ENCODE peak calls at places on chromosomes 12 and 14, in ten cellular contexts. S, P, B, C, Q, O, K, F, M and V are unnamed samples.

GRCh38 chr12:111446631-111447570 is 41.2 kb downstream of the SH2B3 start:
- DNase-seq in S (no peak), P (no peak), B (no peak), C (no peak), Q (no peak), O (no peak), K (peak), F (no peak), M (no peak), V (peak)

GRCh38 chr14:51597511-51597920 is 54.2 kb upstream of the FRMD6 start:
- DNase-seq in S (no peak), P (no peak), B (peak), C (no peak), Q (no peak), O (no peak), K (no peak), F (peak), M (no peak), V (no peak)

GRCh38 chr14:99129998-99130397 is 142.0 kb downstream of the BCL11B start:
- DNase-seq in S (no peak), P (no peak), B (no peak), C (no peak), Q (no peak), O (no peak), K (no peak), F (no peak), M (no peak), V (no peak)

GRCh38 chr14:79551591-79551990 is 659.7 kb downstream of the DIO2 start:
- DNase-seq in S (no peak), P (peak), B (no peak), C (no peak), Q (no peak), O (no peak), K (no peak), F (no peak), M (no peak), V (no peak)

GRCh38 chr14:74501135-74501614 is 7.6 kb downstream of the ISCA2 start:
- DNase-seq in S (peak), P (peak), B (peak), C (peak), Q (peak), O (peak), K (no peak), F (peak), M (peak), V (peak)

GRCh38 chr14:75906680-75907280 is 75.0 kb downstream of the TGFB3 start:
- DNase-seq in S (peak), P (peak), B (peak), C (peak), Q (peak), O (peak), K (peak), F (peak), M (peak), V (peak)

GRCh38 chr14:101783260-101784016 is 21.9 kb downstream of the PPP2R5C start:
- DNase-seq in S (no peak), P (no peak), B (no peak), C (no peak), Q (no peak), O (no peak), K (no peak), F (no peak), M (no peak), V (no peak)

GRCh38 chr14:101478796-101479410 is 82.4 kb upstream of the DIO3 start:
- DNase-seq in S (no peak), P (no peak), B (no peak), C (no peak), Q (no peak), O (peak), K (no peak), F (no peak), M (no peak), V (no peak)

GRCh38 chr12:119115296-119115905 is 63.3 kb upstream of the HSPB8 start:
- DNase-seq in S (peak), P (peak), B (peak), C (no peak), Q (peak), O (no peak), K (peak), F (peak), M (peak), V (peak)

DNA sequence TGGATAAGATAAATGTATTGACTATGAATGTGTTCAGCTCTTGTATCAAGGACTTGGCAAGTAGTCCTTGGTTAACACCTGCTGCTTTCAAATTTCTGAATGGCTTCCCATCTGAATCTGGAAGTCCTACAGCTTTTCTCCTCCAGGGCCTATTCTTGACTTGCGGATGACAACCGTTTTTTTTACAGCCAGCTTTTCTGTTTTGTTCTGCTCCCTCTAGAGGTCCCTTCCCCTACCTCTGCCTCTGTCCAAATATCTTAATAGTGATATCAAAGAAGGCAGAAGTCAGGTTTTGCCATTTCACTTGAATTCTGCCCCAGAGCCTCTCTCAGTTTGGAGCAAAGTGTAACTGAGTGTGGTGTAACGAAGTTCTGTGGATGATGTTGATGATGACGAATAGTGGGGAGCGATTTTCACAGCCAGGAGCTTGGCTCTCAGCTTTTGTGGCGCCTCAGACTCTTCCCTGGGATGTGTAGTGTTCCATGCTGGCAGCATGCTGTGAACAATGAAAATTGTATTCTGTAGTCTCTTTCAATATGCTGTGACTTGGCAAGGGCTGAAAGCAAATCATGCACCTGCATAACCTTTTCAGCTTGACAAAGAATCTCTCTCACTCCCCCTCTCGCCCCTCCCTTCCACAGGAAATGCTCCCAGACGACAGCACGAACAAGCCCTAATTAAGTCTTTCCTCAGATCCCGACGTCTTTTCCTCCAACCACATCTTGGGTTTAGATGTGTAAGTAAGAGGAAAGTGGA is 5.0 kb upstream of the SLC4A8 start:
- DNase-seq in S (no peak), P (no peak), B (no peak), C (no peak), Q (no peak), O (no peak), K (no peak), F (peak), M (peak), V (no peak)
- TF ChIP-seq CTCF in S (no peak), P (no peak), B (no peak), C (no peak), Q (no peak), O (no peak), K (no peak), F (peak), M (no peak), V (no peak)

DNA sequence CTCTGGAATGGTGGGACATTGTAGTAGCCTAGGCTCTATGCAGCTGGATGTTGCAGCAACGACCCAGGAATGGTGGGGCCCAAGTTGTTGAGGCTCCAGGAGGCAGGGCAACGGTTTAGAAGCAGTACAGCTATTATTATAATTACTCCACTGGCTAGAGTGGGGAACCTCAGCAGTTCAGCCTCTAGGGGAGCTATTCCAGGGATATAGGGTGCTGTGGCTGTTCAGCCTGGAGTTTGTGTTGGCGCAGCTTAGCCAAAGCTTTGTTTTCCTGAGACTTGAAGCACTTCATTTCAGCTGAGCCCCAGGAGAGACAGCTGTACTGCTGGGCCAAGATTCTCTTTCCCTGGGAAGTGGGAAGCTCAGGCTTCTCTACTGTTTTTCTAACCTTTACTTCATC is 1023.0 kb upstream of the ATXN7L3B start:
- DNase-seq in S (no peak), P (no peak), B (no peak), C (no peak), Q (no peak), O (no peak), K (no peak), F (no peak), M (no peak), V (no peak)
- TF ChIP-seq CTCF in S (no peak), P (peak), B (no peak), C (peak), Q (no peak), O (no peak), K (no peak), F (no peak), M (no peak), V (no peak)

GRCh38 chr12:48169011-48169410 is 11.7 kb upstream of the ASB8 start:
- DNase-seq in S (no peak), P (no peak), B (no peak), C (no peak), Q (no peak), O (no peak), K (no peak), F (no peak), M (no peak), V (no peak)

GRCh38 chr12:48160807-48161206 is 3.5 kb upstream of the ASB8 start:
- DNase-seq in S (peak), P (no peak), B (peak), C (no peak), Q (no peak), O (no peak), K (peak), F (peak), M (peak), V (no peak)

GRCh38 chr12:48164456-48164855 is 7.1 kb upstream of the ASB8 start:
- DNase-seq in S (no peak), P (no peak), B (no peak), C (no peak), Q (no peak), O (no peak), K (no peak), F (no peak), M (no peak), V (no peak)

GRCh38 chr12:48163150-48163747 is 5.9 kb upstream of the ASB8 start:
- DNase-seq in S (no peak), P (no peak), B (no peak), C (no peak), Q (no peak), O (no peak), K (no peak), F (no peak), M (no peak), V (no peak)

DNA sequence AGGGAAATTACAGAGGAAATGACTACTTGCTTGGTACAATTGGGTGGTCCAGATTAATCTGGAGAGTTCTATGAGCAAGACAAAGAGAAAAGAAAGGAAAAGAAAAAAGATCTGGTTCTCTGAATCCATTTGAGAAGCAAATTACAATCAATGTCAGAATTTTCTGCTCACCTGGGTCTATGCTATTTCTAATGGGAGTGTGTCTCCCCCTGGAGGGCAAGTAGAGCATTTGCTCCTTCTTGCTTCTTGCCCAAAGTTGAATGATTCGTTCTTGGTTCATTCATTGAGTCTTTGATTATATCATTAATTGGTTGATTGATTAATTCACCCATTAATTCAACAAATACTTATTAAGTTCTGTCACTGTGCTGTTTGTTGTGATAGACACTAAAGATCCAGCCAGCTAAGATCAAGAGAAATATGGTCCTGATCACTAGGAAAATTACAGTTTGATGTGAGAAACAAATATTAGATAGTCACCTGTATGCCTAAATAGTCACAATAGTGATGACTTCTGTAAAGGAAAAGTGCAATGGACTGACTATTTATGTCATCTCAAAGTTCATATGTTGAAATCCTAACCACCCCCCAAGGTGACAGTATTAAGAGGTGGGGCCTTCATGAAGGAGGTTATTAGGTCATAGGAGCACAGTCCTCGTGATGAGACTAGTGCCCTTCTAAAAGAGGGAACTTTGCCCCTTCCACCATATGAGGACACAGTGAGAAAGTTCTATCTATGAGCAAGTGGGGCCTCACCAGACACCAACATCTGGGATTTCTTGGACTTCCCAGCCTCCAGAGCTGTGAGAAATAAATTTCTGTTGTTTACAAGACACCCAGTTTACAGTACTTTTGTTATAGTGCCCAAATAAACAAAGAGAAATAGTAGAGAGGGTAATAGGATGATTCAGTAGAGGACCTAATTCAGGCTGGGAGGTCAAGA is 8.0 kb upstream of the ASB8 start:
- DNase-seq in S (peak), P (peak), B (peak), C (peak), Q (peak), O (no peak), K (peak), F (peak), M (peak), V (peak)
- TF ChIP-seq CTCF in S (peak), P (peak), B (peak), C (peak), Q (peak), O (peak), K (peak), F (peak), M (peak), V (peak)

GRCh38 chr12:3300833-3301401 is 190.1 kb upstream of the PRMT8 start:
- DNase-seq in S (no peak), P (no peak), B (no peak), C (no peak), Q (no peak), O (no peak), K (no peak), F (no peak), M (no peak), V (no peak)
- TF ChIP-seq CTCF in S (no peak), P (no peak), B (no peak), C (no peak), Q (no peak), O (no peak), K (no peak), F (no peak), M (no peak), V (peak)

GRCh38 chr12:120495189-120495722 is 657 bp upstream of the DYNLL1 start:
- DNase-seq in S (no peak), P (peak), B (no peak), C (peak), Q (no peak), O (no peak), K (no peak), F (no peak), M (no peak), V (no peak)

GRCh38 chr12:120497524-120498150 is 1.7 kb downstream of the DYNLL1 start:
- DNase-seq in S (peak), P (no peak), B (peak), C (no peak), Q (no peak), O (no peak), K (no peak), F (peak), M (peak), V (no peak)

GRCh38 chr12:120498870-120499515 is 3.1 kb downstream of the DYNLL1 start:
- DNase-seq in S (no peak), P (no peak), B (no peak), C (no peak), Q (no peak), O (no peak), K (no peak), F (no peak), M (no peak), V (no peak)

GRCh38 chr12:120495723-120496352 is at the start of gene DYNLL1:
- DNase-seq in S (peak), P (peak), B (peak), C (peak), Q (peak), O (peak), K (peak), F (peak), M (peak), V (peak)

DNA sequence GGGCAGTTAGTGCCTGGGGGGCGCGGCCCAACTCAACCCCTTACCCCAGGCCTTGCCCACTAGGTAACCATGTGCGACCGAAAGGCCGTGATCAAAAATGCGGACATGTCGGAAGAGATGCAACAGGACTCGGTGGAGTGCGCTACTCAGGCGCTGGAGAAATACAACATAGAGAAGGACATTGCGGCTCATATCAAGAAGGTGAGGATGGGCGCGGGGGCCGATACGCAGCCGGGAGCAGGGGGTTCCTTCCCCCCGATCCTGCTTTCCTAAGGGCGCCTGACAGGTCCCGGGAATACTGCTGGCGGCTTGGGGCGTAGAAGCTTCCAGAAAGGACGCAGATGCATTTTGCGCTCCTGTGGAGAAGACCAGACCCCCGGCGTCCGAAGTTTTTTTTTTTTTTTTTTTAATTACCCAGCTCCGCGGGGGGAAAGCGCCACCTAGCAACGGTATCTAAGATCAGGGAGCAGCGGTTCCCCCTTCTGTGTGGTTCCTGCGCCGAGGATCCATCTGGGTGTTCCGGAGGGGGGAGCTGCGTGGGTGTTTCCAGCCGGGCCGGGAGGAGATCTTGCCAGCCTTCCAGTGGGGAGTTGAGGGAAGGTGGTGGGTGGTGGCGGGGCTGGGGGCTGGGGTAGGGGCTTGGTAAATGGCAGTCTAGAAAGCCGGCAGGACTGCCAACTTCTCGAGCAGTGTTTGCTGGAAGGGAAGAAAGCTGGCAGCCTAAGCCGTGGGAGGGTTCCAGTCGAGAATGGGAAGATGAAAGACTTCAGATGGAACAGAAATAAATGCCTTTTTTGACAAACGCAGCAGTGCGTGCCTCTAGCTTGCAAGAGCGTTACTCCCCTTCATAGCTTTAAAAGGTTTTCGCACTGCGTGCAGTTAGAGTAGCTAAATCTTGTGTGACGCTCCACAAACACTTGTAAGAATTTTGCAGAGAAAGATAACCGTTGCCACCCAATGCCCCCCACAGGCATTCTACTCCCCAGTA is 734 bp downstream of the DYNLL1 start:
- DNase-seq in S (peak), P (peak), B (peak), C (peak), Q (peak), O (peak), K (peak), F (peak), M (peak), V (peak)
- TF ChIP-seq CTCF in S (no peak), P (no peak), B (no peak), C (no peak), Q (no peak), O (no peak), K (peak), F (no peak), M (no peak), V (no peak)

GRCh38 chr14:35944847-35945246 is 118.7 kb downstream of the BRMS1L start:
- DNase-seq in S (no peak), P (peak), B (no peak), C (peak), Q (peak), O (no peak), K (peak), F (no peak), M (peak), V (peak)
- TF ChIP-seq CTCF in S (no peak), P (no peak), B (no peak), C (peak), Q (no peak), O (no peak), K (peak), F (no peak), M (no peak), V (peak)

DNA sequence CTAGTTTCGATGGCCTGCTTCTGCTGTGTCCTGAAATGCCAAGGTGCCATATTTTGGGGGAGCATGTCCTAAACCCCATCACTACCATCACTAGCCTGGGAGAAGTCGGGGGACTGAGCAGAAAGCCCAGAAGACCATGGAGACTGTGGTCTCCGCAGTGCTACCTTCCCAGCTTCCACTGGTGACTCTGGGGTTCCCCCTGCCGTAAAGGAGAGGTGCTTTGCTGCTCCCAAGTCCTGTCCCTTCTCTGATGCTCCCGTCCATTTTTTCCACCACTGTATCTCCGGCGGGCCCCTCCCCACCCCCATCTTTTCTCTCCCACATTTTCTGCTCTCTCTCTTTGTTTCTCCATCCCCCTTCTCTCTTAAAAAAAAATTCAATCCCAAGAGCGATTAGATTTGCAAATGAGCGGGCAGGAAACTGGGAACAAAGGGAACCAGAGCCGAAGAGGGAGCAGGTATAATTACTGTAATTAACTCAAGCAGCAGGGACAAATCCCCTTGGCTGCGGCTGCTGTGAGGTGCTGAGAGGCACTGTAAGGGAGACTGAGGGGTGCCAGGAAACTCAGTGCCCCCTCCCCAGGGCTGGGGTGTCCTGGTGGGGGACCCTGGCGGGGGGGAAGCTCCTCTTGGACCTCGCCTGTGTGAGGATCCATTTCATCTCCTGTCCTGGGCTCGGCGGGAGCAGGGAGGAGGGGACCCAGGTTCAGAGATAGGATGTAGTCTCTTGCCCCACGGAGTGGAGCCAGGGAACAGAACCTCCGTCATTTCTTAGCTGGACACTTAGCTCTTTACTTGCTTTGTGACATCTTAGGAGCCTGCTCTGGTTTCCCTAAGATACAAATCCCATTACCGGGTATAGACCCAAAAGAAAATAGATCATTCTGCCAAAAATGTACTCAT is 140.5 kb upstream of the NRXN3 start:
- DNase-seq in S (peak), P (peak), B (no peak), C (no peak), Q (no peak), O (no peak), K (no peak), F (no peak), M (no peak), V (no peak)
- TF ChIP-seq CTCF in S (peak), P (no peak), B (peak), C (no peak), Q (no peak), O (no peak), K (no peak), F (no peak), M (no peak), V (no peak)